ENCODE peak calls at places on chromosomes 12 and 14, in seven cellular contexts. Q is endothelial cell of umbilical vein, N is HepG2, I is endodermal cell, T is DND-41, Y is IMR-90, C is heart left ventricle. O is an unnamed sample.

GRCh38 chr14:104084251-104085002 is 1.1 kb upstream of the ASPG start:
- DNase-seq in Q (no peak), N (no peak), I (no peak), T (no peak), Y (no peak), C (no peak), O (no peak)

GRCh38 chr14:64656986-64657385 is 47.2 kb upstream of the PLEKHG3 start:
- DNase-seq in Q (no peak), N (no peak), I (no peak), T (no peak), Y (no peak), C (no peak), O (no peak)

GRCh38 chr12:56864318-56864717 is 69.9 kb downstream of the SDR9C7 start:
- DNase-seq in Q (no peak), N (no peak), I (no peak), T (no peak), Y (no peak), C (no peak), O (no peak)

GRCh38 chr12:89179983-89180382 is 172.3 kb downstream of the DUSP6 start:
- DNase-seq in Q (peak; percentile 91), N (no peak), I (no peak), T (no peak), Y (peak; percentile 73), C (peak; percentile 35), O (no peak)

GRCh38 chr12:103647267-103647666 is 60.2 kb downstream of the STAB2 start:
- DNase-seq in Q (peak; percentile 22), N (no peak), I (no peak), T (no peak), Y (peak; percentile 59), C (no peak), O (no peak)

GRCh38 chr12:26863515-26863914 is 30.5 kb upstream of the ITPR2 start:
- DNase-seq in Q (peak; percentile 40), N (no peak), I (no peak), T (peak; percentile 39), Y (peak; percentile 13), C (no peak), O (no peak)

GRCh38 chr14:93369393-93370266 is 22.6 kb downstream of the COX8C start:
- DNase-seq in Q (no peak), N (no peak), I (no peak), T (no peak), Y (no peak), C (no peak), O (no peak)

GRCh38 chr14:63670692-63671091 is 29.0 kb upstream of the WDR89 start:
- DNase-seq in Q (no peak), N (no peak), I (no peak), T (no peak), Y (no peak), C (no peak), O (no peak)

GRCh38 chr14:69043598-69044267 is 64.6 kb upstream of the ACTN1 start:
- DNase-seq in Q (peak; percentile 56), N (no peak), I (no peak), T (no peak), Y (peak; percentile 77), C (peak; percentile 42), O (no peak)

GRCh38 chr14:36243183-36243582 is 66.7 kb upstream of the PTCSC3 start:
- DNase-seq in Q (no peak), N (no peak), I (peak; percentile 53), T (no peak), Y (no peak), C (no peak), O (no peak)

DNA sequence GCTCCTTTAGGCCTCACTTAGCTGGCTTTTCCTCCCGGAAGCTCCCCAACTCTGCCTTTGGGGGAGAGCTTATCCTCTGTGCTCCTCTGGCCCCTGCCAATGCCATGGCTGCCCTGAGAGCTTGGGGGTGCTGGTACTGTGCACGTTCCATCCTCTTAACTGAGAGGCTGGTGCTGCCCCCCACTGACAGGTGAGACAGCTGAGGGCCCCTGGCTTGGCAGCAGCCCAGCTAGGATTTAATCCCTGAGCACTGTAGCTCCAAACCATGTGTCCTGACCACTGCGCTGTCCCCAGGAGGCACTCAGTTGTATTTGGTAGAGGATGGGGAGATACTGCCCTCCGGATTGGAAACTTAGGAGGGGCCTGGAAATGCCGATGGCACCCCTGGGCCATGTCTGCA is 46.1 kb downstream of the UBE3B start:
- DNase-seq in Q (no peak), N (no peak), I (peak; percentile 41), T (no peak), Y (no peak), C (no peak), O (no peak)
- H3K36me3 ChIP-seq in Q (peaks cover 32% of the 10 kb centered on the region), N (peaks cover 28% of the 10 kb centered on the region), I (peaks cover 51% of the 10 kb centered on the region), T (peaks cover 77% of the 10 kb centered on the region), Y (peaks cover 66% of the 10 kb centered on the region), C (peaks cover 31% of the 10 kb centered on the region), O (peaks cover 38% of the 10 kb centered on the region)

GRCh38 chr12:122094735-122095561 is 16.4 kb downstream of the MLXIP start:
- DNase-seq in Q (peak; percentile 32), N (no peak), I (no peak), T (no peak), Y (peak; percentile 53), C (no peak), O (no peak)

GRCh38 chr12:122094261-122094734 is 15.7 kb downstream of the MLXIP start:
- DNase-seq in Q (no peak), N (no peak), I (no peak), T (no peak), Y (no peak), C (no peak), O (no peak)

GRCh38 chr12:122096014-122096413 is 17.5 kb downstream of the MLXIP start:
- DNase-seq in Q (no peak), N (no peak), I (no peak), T (no peak), Y (no peak), C (no peak), O (no peak)

GRCh38 chr12:122097641-122098364 is 19.2 kb downstream of the MLXIP start:
- DNase-seq in Q (peak; percentile 67), N (peak; percentile 46), I (peak; percentile 90), T (no peak), Y (peak; percentile 44), C (peak; percentile 74), O (no peak)

DNA sequence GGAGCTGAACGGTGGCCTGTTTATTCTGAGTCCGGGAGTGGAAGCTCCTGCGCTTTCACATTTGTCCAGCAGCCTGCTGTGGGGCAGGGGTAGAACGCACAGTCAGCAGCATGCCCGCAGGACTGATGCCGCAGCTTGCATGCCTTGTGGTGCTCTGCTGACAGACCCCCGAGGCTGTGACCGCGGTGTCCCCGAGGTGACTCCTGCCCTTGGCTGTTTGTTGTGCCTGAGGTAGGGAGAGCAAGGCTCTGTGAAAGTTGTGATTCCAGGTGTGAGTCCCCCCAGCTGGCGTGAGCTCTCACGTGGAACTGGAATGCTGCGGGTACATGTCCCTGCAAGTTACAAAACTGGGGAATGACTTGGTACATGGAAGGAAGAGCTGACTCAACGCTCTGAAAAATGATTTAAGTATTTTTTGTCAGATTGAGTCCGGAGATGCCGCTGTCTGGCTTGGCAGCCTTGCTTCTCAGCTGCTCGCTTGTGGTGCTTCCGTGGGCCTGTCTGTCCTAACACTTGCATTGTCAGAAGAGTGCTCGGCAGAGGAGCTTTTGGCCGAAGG is 18.1 kb downstream of the MLXIP start:
- DNase-seq in Q (peak; percentile 63), N (no peak), I (no peak), T (no peak), Y (peak; percentile 70), C (peak; percentile 47), O (no peak)
- H3K27ac ChIP-seq in Q (no peak overlapping the region), N (no peak overlapping the region), I (no peak overlapping the region), T (no peak overlapping the region), Y (no peak overlapping the region), C (peak overlapping the region; percentile 88), O (no peak overlapping the region)

GRCh38 chr14:102503576-102504224 is 5.9 kb downstream of the ANKRD9 start:
- DNase-seq in Q (peak; percentile 66), N (no peak), I (no peak), T (no peak), Y (no peak), C (peak; percentile 55), O (no peak)

GRCh38 chr14:102500724-102501123 is 8.9 kb downstream of the ANKRD9 start:
- DNase-seq in Q (no peak), N (no peak), I (no peak), T (no peak), Y (no peak), C (no peak), O (no peak)

GRCh38 chr14:102500190-102500661 is 9.3 kb downstream of the ANKRD9 start:
- DNase-seq in Q (peak; percentile 57), N (no peak), I (peak; percentile 39), T (no peak), Y (peak; percentile 65), C (peak; percentile 84), O (no peak)

GRCh38 chr14:102502571-102502970 is 7.0 kb downstream of the ANKRD9 start:
- DNase-seq in Q (no peak), N (no peak), I (no peak), T (no peak), Y (no peak), C (no peak), O (no peak)

DNA sequence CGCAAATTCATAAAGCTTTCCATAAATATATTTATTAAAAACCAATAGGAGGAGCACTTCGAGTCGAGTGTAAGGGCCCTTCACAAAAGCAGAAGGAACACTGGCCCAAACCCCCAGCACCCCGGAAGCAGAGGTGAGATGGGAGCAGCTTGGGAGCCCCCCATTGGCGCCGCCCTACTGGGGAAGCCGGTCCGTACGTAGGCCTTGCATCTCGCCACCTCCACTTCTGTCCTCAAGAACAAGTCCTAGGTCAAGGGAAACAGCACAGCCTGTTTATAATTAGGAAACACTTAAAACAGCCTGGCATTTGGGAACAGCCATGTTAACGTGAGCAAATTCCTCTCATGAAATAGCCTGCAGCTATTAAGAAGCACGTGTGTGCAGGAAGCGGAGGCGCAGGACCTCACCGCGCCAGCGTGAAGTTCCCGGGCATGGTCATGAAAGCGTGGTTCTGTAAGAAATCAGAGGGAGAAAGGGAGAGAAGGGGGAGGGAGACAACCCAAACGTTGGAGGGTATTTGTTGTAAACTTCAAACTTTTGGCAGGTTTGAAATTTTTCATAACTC is 7.7 kb downstream of the ANKRD9 start:
- DNase-seq in Q (no peak), N (no peak), I (peak; percentile 68), T (no peak), Y (no peak), C (peak; percentile 41), O (no peak)
- TF ChIP-seq CTCF in Q (no peak), N (peak; percentile 26), I (peak; percentile 61), T (peak; percentile 38), Y (no peak), C (no peak), O (no peak)

DNA sequence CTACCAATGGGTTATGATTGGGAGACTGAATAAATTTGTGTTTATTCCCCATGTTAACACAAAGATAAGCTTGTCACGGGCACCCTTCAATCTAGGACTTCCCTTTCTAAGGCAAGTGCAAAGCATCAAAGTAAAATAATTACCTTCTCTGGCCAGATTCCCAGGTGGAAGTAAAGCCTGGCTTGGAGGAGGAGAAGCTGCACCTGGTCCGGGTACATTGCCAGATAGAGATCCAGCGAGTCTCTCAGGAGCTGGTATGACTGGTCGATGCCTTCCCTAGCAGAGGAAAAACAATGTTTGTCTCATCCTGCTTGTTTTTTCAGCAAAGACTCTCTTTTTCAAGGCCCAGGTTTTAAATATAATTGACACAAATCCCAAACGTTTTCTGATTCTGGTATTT is 24.9 kb downstream of the FBXO21 start:
- DNase-seq in Q (no peak), N (no peak), I (no peak), T (no peak), Y (no peak), C (no peak), O (no peak)
- H3K36me3 ChIP-seq in Q (peaks cover 41% of the 10 kb centered on the region), N (peaks cover 83% of the 10 kb centered on the region), I (peaks cover 87% of the 10 kb centered on the region), T (peaks cover 96% of the 10 kb centered on the region), Y (peaks cover 57% of the 10 kb centered on the region), C (peaks cover 34% of the 10 kb centered on the region), O (peaks cover 56% of the 10 kb centered on the region)

O was measured in CD8-positive, alpha-beta T cell.